ENCODE peak calls at places on chromosome 20, in eight cellular contexts. One of them, this sample, is unnamed.

GRCh38 chr20:42063176-42063575 is 445.0 kb upstream of the CHD6 start:
- DNase-seq in HFFc6: no peak
- DNase-seq in kidney glomerular epithelial cell: no peak
- DNase-seq in GM20000: no peak
- DNase-seq in left ventricle myocardium inferior: no peak
- DNase-seq in EH: no peak
- DNase-seq in progenitor cell of endocrine pancreas: no peak
- DNase-seq in anterior cingulate cortex: no peak
- DNase-seq in this sample: no peak

GRCh38 chr20:33005908-33006775 is 1.4 kb upstream of the BPIFB2 start:
- DNase-seq in HFFc6: no peak
- DNase-seq in kidney glomerular epithelial cell: no peak
- DNase-seq in GM20000: no peak
- DNase-seq in left ventricle myocardium inferior: no peak
- DNase-seq in EH: no peak
- DNase-seq in progenitor cell of endocrine pancreas: no peak
- DNase-seq in anterior cingulate cortex: no peak
- DNase-seq in this sample: no peak

GRCh38 chr20:45091366-45091765 is 9.6 kb downstream of the KCNS1 start:
- DNase-seq in HFFc6: no peak
- DNase-seq in kidney glomerular epithelial cell: no peak
- DNase-seq in GM20000: no peak
- DNase-seq in left ventricle myocardium inferior: no peak
- DNase-seq in EH: no peak
- DNase-seq in progenitor cell of endocrine pancreas: no peak
- DNase-seq in anterior cingulate cortex: no peak
- DNase-seq in this sample: no peak

GRCh38 chr20:2698912-2699311 is 6.3 kb downstream of the EBF4 start:
- DNase-seq in HFFc6: no peak
- DNase-seq in kidney glomerular epithelial cell: no peak
- DNase-seq in GM20000: no peak
- DNase-seq in left ventricle myocardium inferior: no peak
- DNase-seq in EH: no peak
- DNase-seq in progenitor cell of endocrine pancreas: peak; percentile 3
- DNase-seq in anterior cingulate cortex: no peak
- DNase-seq in this sample: no peak

GRCh38 chr20:61274326-61274725 is 22.3 kb downstream of the CDH4 start:
- DNase-seq in HFFc6: no peak
- DNase-seq in kidney glomerular epithelial cell: no peak
- DNase-seq in GM20000: no peak
- DNase-seq in left ventricle myocardium inferior: no peak
- DNase-seq in EH: no peak
- DNase-seq in progenitor cell of endocrine pancreas: no peak
- DNase-seq in anterior cingulate cortex: no peak
- DNase-seq in this sample: no peak

GRCh38 chr20:62377064-62377461 is 9.8 kb upstream of the RPS21 start:
- DNase-seq in HFFc6: no peak
- DNase-seq in kidney glomerular epithelial cell: no peak
- DNase-seq in GM20000: no peak
- DNase-seq in left ventricle myocardium inferior: no peak
- DNase-seq in EH: no peak
- DNase-seq in progenitor cell of endocrine pancreas: no peak
- DNase-seq in anterior cingulate cortex: no peak
- DNase-seq in this sample: no peak

GRCh38 chr20:60718743-60719142 is 533.3 kb upstream of the CDH4 start:
- DNase-seq in HFFc6: no peak
- DNase-seq in kidney glomerular epithelial cell: no peak
- DNase-seq in GM20000: no peak
- DNase-seq in left ventricle myocardium inferior: no peak
- DNase-seq in EH: no peak
- DNase-seq in progenitor cell of endocrine pancreas: no peak
- DNase-seq in anterior cingulate cortex: no peak
- DNase-seq in this sample: no peak

GRCh38 chr20:44068780-44069191 is 118.2 kb downstream of the JPH2 start:
- DNase-seq in HFFc6: no peak
- DNase-seq in kidney glomerular epithelial cell: no peak
- DNase-seq in GM20000: peak; percentile 46
- DNase-seq in left ventricle myocardium inferior: no peak
- DNase-seq in EH: no peak
- DNase-seq in progenitor cell of endocrine pancreas: peak; percentile 6
- DNase-seq in anterior cingulate cortex: no peak
- DNase-seq in this sample: peak; percentile 86

GRCh38 chr20:4026093-4026601 is 10.8 kb upstream of the RNF24 start:
- DNase-seq in HFFc6: peak; percentile 70
- DNase-seq in kidney glomerular epithelial cell: peak; percentile 82
- DNase-seq in GM20000: no peak
- DNase-seq in left ventricle myocardium inferior: no peak
- DNase-seq in EH: peak; percentile 85
- DNase-seq in progenitor cell of endocrine pancreas: no peak
- DNase-seq in anterior cingulate cortex: no peak
- DNase-seq in this sample: no peak

GRCh38 chr20:7637184-7637583 is 303.1 kb downstream of the HAO1 start:
- DNase-seq in HFFc6: no peak
- DNase-seq in kidney glomerular epithelial cell: no peak
- DNase-seq in GM20000: no peak
- DNase-seq in left ventricle myocardium inferior: no peak
- DNase-seq in EH: no peak
- DNase-seq in progenitor cell of endocrine pancreas: no peak
- DNase-seq in anterior cingulate cortex: no peak
- DNase-seq in this sample: no peak

GRCh38 chr20:6818033-6818808 is 50.7 kb downstream of the BMP2 start:
- DNase-seq in HFFc6: no peak
- DNase-seq in kidney glomerular epithelial cell: no peak
- DNase-seq in GM20000: no peak
- DNase-seq in left ventricle myocardium inferior: no peak
- DNase-seq in EH: no peak
- DNase-seq in progenitor cell of endocrine pancreas: no peak
- DNase-seq in anterior cingulate cortex: no peak
- DNase-seq in this sample: no peak

GRCh38 chr20:57473246-57474042 is 51.5 kb downstream of the CTCFL start:
- DNase-seq in HFFc6: no peak
- DNase-seq in kidney glomerular epithelial cell: no peak
- DNase-seq in GM20000: peak; percentile 73
- DNase-seq in left ventricle myocardium inferior: no peak
- DNase-seq in EH: no peak
- DNase-seq in progenitor cell of endocrine pancreas: no peak
- DNase-seq in anterior cingulate cortex: no peak
- DNase-seq in this sample: peak; percentile 76

GRCh38 chr20:46646659-46647380 is 4.4 kb downstream of the SLC13A3 start:
- DNase-seq in HFFc6: no peak
- DNase-seq in kidney glomerular epithelial cell: no peak
- DNase-seq in GM20000: no peak
- DNase-seq in left ventricle myocardium inferior: no peak
- DNase-seq in EH: peak; percentile 50
- DNase-seq in progenitor cell of endocrine pancreas: no peak
- DNase-seq in anterior cingulate cortex: no peak
- DNase-seq in this sample: no peak

GRCh38 chr20:14561733-14562132 is 224.3 kb upstream of the FLRT3 start:
- DNase-seq in HFFc6: no peak
- DNase-seq in kidney glomerular epithelial cell: no peak
- DNase-seq in GM20000: no peak
- DNase-seq in left ventricle myocardium inferior: no peak
- DNase-seq in EH: no peak
- DNase-seq in progenitor cell of endocrine pancreas: no peak
- DNase-seq in anterior cingulate cortex: no peak
- DNase-seq in this sample: no peak

GRCh38 chr20:61268024-61268423 is 16.0 kb downstream of the CDH4 start:
- DNase-seq in HFFc6: no peak
- DNase-seq in kidney glomerular epithelial cell: no peak
- DNase-seq in GM20000: no peak
- DNase-seq in left ventricle myocardium inferior: no peak
- DNase-seq in EH: no peak
- DNase-seq in progenitor cell of endocrine pancreas: no peak
- DNase-seq in anterior cingulate cortex: no peak
- DNase-seq in this sample: peak; percentile 46

GRCh38 chr20:32972181-32973076 is 31.8 kb downstream of the SUN5 start:
- DNase-seq in HFFc6: no peak
- DNase-seq in kidney glomerular epithelial cell: no peak
- DNase-seq in GM20000: peak; percentile 84
- DNase-seq in left ventricle myocardium inferior: no peak
- DNase-seq in EH: no peak
- DNase-seq in progenitor cell of endocrine pancreas: no peak
- DNase-seq in anterior cingulate cortex: no peak
- DNase-seq in this sample: no peak

GRCh38 chr20:47360207-47360488 is 3.6 kb upstream of the ZMYND8 start:
- DNase-seq in HFFc6: no peak
- DNase-seq in kidney glomerular epithelial cell: no peak
- DNase-seq in GM20000: no peak
- DNase-seq in left ventricle myocardium inferior: no peak
- DNase-seq in EH: peak; percentile 64
- DNase-seq in progenitor cell of endocrine pancreas: no peak
- DNase-seq in anterior cingulate cortex: no peak
- DNase-seq in this sample: peak; percentile 77

GRCh38 chr20:34907616-34908469 is 31.4 kb downstream of the ACSS2 start:
- DNase-seq in HFFc6: peak; percentile 91
- DNase-seq in kidney glomerular epithelial cell: peak; percentile 83
- DNase-seq in GM20000: no peak
- DNase-seq in left ventricle myocardium inferior: peak; percentile 53
- DNase-seq in EH: peak; percentile 98
- DNase-seq in progenitor cell of endocrine pancreas: no peak
- DNase-seq in anterior cingulate cortex: peak; percentile 4
- DNase-seq in this sample: no peak

GRCh38 chr20:41475507-41475906 is 108.9 kb upstream of the EMILIN3 start:
- DNase-seq in HFFc6: no peak
- DNase-seq in kidney glomerular epithelial cell: peak; percentile 15
- DNase-seq in GM20000: no peak
- DNase-seq in left ventricle myocardium inferior: no peak
- DNase-seq in EH: peak; percentile 28
- DNase-seq in progenitor cell of endocrine pancreas: no peak
- DNase-seq in anterior cingulate cortex: no peak
- DNase-seq in this sample: no peak

GRCh38 chr20:37543828-37544227 is 16.2 kb upstream of the BLCAP start:
- DNase-seq in HFFc6: peak; percentile 65
- DNase-seq in kidney glomerular epithelial cell: no peak
- DNase-seq in GM20000: no peak
- DNase-seq in left ventricle myocardium inferior: no peak
- DNase-seq in EH: peak; percentile 58
- DNase-seq in progenitor cell of endocrine pancreas: no peak
- DNase-seq in anterior cingulate cortex: no peak
- DNase-seq in this sample: no peak

GRCh38 chr20:57013221-57013620 is 253.2 kb downstream of the BMP7 start:
- DNase-seq in HFFc6: no peak
- DNase-seq in kidney glomerular epithelial cell: no peak
- DNase-seq in GM20000: no peak
- DNase-seq in left ventricle myocardium inferior: no peak
- DNase-seq in EH: no peak
- DNase-seq in progenitor cell of endocrine pancreas: no peak
- DNase-seq in anterior cingulate cortex: no peak
- DNase-seq in this sample: no peak

GRCh38 chr20:59515906-59516209 is 88.5 kb upstream of the PHACTR3 start:
- DNase-seq in HFFc6: no peak
- DNase-seq in kidney glomerular epithelial cell: no peak
- DNase-seq in GM20000: no peak
- DNase-seq in left ventricle myocardium inferior: no peak
- DNase-seq in EH: no peak
- DNase-seq in progenitor cell of endocrine pancreas: no peak
- DNase-seq in anterior cingulate cortex: no peak
- DNase-seq in this sample: no peak

GRCh38 chr20:35972445-35972844 is 4.1 kb downstream of the CNBD2 start:
- DNase-seq in HFFc6: peak; percentile 27
- DNase-seq in kidney glomerular epithelial cell: no peak
- DNase-seq in GM20000: no peak
- DNase-seq in left ventricle myocardium inferior: no peak
- DNase-seq in EH: peak; percentile 32
- DNase-seq in progenitor cell of endocrine pancreas: no peak
- DNase-seq in anterior cingulate cortex: no peak
- DNase-seq in this sample: no peak

GRCh38 chr20:6562111-6562510 is 205.4 kb upstream of the BMP2 start:
- DNase-seq in HFFc6: no peak
- DNase-seq in kidney glomerular epithelial cell: peak; percentile 77
- DNase-seq in GM20000: no peak
- DNase-seq in left ventricle myocardium inferior: no peak
- DNase-seq in EH: peak; percentile 82
- DNase-seq in progenitor cell of endocrine pancreas: no peak
- DNase-seq in anterior cingulate cortex: no peak
- DNase-seq in this sample: no peak

GRCh38 chr20:4488407-4489339 is 233.0 kb upstream of the PRND start:
- DNase-seq in HFFc6: peak; percentile 93
- DNase-seq in kidney glomerular epithelial cell: no peak
- DNase-seq in GM20000: no peak
- DNase-seq in left ventricle myocardium inferior: no peak
- DNase-seq in EH: peak; percentile 93
- DNase-seq in progenitor cell of endocrine pancreas: no peak
- DNase-seq in anterior cingulate cortex: no peak
- DNase-seq in this sample: no peak

GRCh38 chr20:38186788-38187221 is 21.7 kb upstream of the TGM2 start:
- DNase-seq in HFFc6: peak; percentile 41
- DNase-seq in kidney glomerular epithelial cell: peak; percentile 95
- DNase-seq in GM20000: no peak
- DNase-seq in left ventricle myocardium inferior: no peak
- DNase-seq in EH: peak; percentile 46
- DNase-seq in progenitor cell of endocrine pancreas: no peak
- DNase-seq in anterior cingulate cortex: no peak
- DNase-seq in this sample: no peak

GRCh38 chr20:35368616-35369423 is 43.0 kb downstream of the UQCC1 start:
- DNase-seq in HFFc6: no peak
- DNase-seq in kidney glomerular epithelial cell: no peak
- DNase-seq in GM20000: no peak
- DNase-seq in left ventricle myocardium inferior: peak; percentile 38
- DNase-seq in EH: peak; percentile 61
- DNase-seq in progenitor cell of endocrine pancreas: no peak
- DNase-seq in anterior cingulate cortex: peak; percentile 9
- DNase-seq in this sample: no peak

GRCh38 chr20:24699321-24700165 is 230.1 kb downstream of the SYNDIG1 start:
- DNase-seq in HFFc6: peak; percentile 5
- DNase-seq in kidney glomerular epithelial cell: no peak
- DNase-seq in GM20000: no peak
- DNase-seq in left ventricle myocardium inferior: no peak
- DNase-seq in EH: no peak
- DNase-seq in progenitor cell of endocrine pancreas: no peak
- DNase-seq in anterior cingulate cortex: no peak
- DNase-seq in this sample: no peak

This sample was measured in upper lobe of left lung.